ENCODE peak calls at places on chromosome 16, in four cellular contexts. A is AG10803, F is thoracic aorta, I is breast epithelium. G is an unnamed sample.

GRCh38 chr16:75591001-75591852 is 25.0 kb downstream of the GABARAPL2 start:
- DNase-seq in A (peak), F (peak), I (peak), G (peak)

GRCh38 chr16:85353839-85354622 is 241.8 kb upstream of the CIBAR2 start:
- DNase-seq in A (no peak), F (no peak), I (peak), G (no peak)

GRCh38 chr16:24537474-24538337 is 1.7 kb upstream of the RBBP6 start:
- DNase-seq in A (no peak), F (no peak), I (no peak), G (no peak)

GRCh38 chr16:2199095-2199494 is 2.7 kb upstream of the CASKIN1 start:
- DNase-seq in A (no peak), F (no peak), I (no peak), G (no peak)

GRCh38 chr16:29025735-29026134 is 40.9 kb downstream of the LAT start:
- DNase-seq in A (no peak), F (no peak), I (no peak), G (no peak)

GRCh38 chr16:23877107-23878070 is 41.6 kb downstream of the PRKCB start:
- DNase-seq in A (no peak), F (no peak), I (no peak), G (no peak)

GRCh38 chr16:57502048-57502775 is 15.9 kb upstream of the DOK4 start:
- DNase-seq in A (no peak), F (no peak), I (no peak), G (no peak)

GRCh38 chr16:89110641-89111040 is 17.0 kb downstream of the ACSF3 start:
- DNase-seq in A (no peak), F (no peak), I (no peak), G (no peak)

GRCh38 chr16:15950167-15950854 is 895 bp downstream of the ABCC1 start:
- DNase-seq in A (peak), F (no peak), I (no peak), G (peak)

GRCh38 chr16:50023626-50024025 is 1.4 kb upstream of the CNEP1R1 start:
- DNase-seq in A (no peak), F (no peak), I (no peak), G (no peak)

GRCh38 chr16:64590516-64590915 is 531.3 kb downstream of the CDH11 start:
- DNase-seq in A (peak), F (no peak), I (no peak), G (peak)

GRCh38 chr16:24499193-24499814 is 40.1 kb upstream of the RBBP6 start:
- DNase-seq in A (peak), F (no peak), I (no peak), G (peak)

GRCh38 chr16:23729503-23730424 is 16.7 kb upstream of the ERN2 start:
- DNase-seq in A (peak), F (no peak), I (no peak), G (peak)

GRCh38 chr16:21001262-21001661 is 100.7 kb downstream of the LYRM1 start:
- DNase-seq in A (peak), F (no peak), I (no peak), G (peak)

GRCh38 chr16:72536673-72537435 is 364.9 kb upstream of the PMFBP1 start:
- DNase-seq in A (peak), F (no peak), I (no peak), G (peak)
- H3K4me3 ChIP-seq in A (no peak), F (no peak), I (no peak), G (no peak)

GRCh38 chr16:87233928-87234327 is 83.3 kb downstream of the C16orf95 start:
- DNase-seq in A (peak), F (no peak), I (no peak), G (peak)
- TF ChIP-seq CTCF in A (peak), F (no peak), I (no peak), G (peak)

GRCh38 chr16:86505185-86505898 is 5.0 kb upstream of the FOXF1 start:
- DNase-seq in A (no peak), F (no peak), I (no peak), G (no peak)

GRCh38 chr16:86508028-86508946 is 2.0 kb upstream of the FOXF1 start:
- DNase-seq in A (peak), F (no peak), I (no peak), G (no peak)

GRCh38 chr16:86505899-86506864 is 4.1 kb upstream of the FOXF1 start:
- DNase-seq in A (no peak), F (no peak), I (no peak), G (no peak)

GRCh38 chr16:86508947-86509758 is 1.2 kb upstream of the FOXF1 start:
- DNase-seq in A (peak), F (no peak), I (no peak), G (peak)

DNA sequence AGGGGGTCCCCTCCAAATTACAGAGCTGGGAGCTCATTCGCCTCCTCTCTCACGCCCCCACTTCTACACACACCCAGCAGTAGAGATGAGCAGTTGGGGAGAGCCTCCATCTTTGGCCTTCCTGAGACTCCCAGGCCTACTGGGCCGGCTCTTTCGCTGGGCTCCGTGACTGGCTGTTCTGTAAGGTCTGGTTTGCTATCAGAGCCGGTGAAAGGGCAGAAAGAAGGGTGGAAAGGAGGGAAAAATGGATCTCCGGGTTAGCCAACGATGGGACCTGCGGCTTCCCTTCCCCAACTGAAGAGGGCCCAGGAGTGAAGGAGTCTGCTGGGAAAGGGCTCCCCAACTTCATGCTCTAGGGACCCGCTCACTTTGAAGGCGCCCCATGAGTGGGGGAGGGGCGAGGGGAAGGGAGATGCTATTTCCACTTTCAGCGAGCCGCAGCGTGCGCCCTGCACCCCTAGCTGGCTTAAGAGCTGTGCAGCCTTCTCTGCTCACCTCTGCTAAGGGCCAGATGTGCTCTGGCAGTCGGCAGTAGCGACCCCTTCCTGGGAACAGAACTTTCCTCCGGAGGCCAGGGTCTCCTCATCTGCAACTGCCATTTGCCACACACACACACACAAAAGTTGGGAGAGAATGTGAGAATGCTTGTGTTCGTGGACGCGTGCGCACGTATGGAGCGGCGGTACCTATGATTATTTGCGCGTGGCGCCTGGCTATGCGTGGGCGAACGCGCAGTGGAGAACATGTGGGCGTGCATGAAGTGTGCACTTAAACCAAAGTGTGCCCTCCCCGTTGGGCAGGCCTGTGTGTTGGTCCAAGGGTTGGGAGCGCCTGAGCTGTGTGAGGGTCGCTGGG is 2.9 kb upstream of the FOXF1 start:
- DNase-seq in A (no peak), F (no peak), I (no peak), G (no peak)
- H3K4me3 ChIP-seq in A (no peak), F (peak), I (no peak), G (peak)

GRCh38 chr16:9689597-9689996 is 492.6 kb downstream of the GRIN2A start:
- DNase-seq in A (no peak), F (no peak), I (no peak), G (no peak)

DNA sequence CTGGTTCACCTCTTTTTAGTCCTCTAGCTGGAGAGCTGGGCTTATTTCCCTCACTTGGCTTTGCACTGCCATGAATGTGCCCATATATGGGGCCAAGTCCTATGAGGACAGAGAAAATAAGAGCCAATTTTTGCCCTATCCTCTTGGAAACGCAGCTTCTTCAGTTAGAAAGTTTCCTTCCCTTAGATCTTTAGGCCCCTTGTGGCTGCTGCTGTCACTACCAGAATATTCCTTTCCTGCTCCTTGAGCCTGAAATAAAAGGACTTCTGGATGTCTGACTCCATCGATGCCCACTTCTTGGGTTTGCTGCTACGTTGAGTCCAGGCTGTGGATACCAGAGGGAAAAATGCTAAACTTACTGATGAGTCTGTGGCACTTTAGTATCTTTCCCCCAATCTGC is 487.1 kb downstream of the GRIN2A start:
- DNase-seq in A (no peak), F (no peak), I (no peak), G (no peak)
- TF ChIP-seq CTCF in A (no peak), F (no peak), I (no peak), G (peak)